ENCODE peak calls at places on chromosome 6, in four cellular contexts. H is hepatocyte, F is MM.1S, V is bronchial epithelial cell. G is an unnamed sample. For H3K27me3, the result is how much of the 10 kb centered on the place peaks cover.

GRCh38 chr6:125957845-125958244 is 1.3 kb downstream of the HINT3 start:
- DNase-seq in F (no peak), H (peak), V (peak), G (peak)

GRCh38 chr6:131443514-131443913 is 129.5 kb upstream of the ARG1 start:
- DNase-seq in F (no peak), H (no peak), V (no peak), G (no peak)

GRCh38 chr6:108960601-108961000 is 112.4 kb downstream of the ARMC2 start:
- DNase-seq in V (no peak), F (no peak), H (no peak), G (no peak)

GRCh38 chr6:14129572-14129971 is 12.0 kb downstream of the CD83 start:
- DNase-seq in V (peak), F (peak), H (peak), G (peak)

GRCh38 chr6:699319-699718 is 6.4 kb upstream of the EXOC2 start:
- DNase-seq in F (no peak), V (peak), H (no peak), G (peak)

GRCh38 chr6:33746036-33746600 is 587 bp downstream of the IP6K3 start:
- DNase-seq in H (peak), F (no peak), V (peak), G (peak)

GRCh38 chr6:69232506-69233194 is 564.2 kb downstream of the LMBRD1 start:
- DNase-seq in V (peak), F (peak), H (peak), G (peak)

GRCh38 chr6:149451361-149452061 is 33.3 kb downstream of the ZC3H12D start:
- DNase-seq in F (no peak), H (peak), V (no peak), G (peak)

GRCh38 chr6:166097914-166098522 is 69.6 kb downstream of the TBXT start:
- DNase-seq in F (peak), H (peak), V (peak), G (peak)

GRCh38 chr6:41073203-41073967 is 611 bp downstream of the NFYA start:
- DNase-seq in H (peak), F (peak), V (peak), G (peak)
- TF ChIP-seq CTCF in H (peak), F (peak), V (peak), G (peak)

DNA sequence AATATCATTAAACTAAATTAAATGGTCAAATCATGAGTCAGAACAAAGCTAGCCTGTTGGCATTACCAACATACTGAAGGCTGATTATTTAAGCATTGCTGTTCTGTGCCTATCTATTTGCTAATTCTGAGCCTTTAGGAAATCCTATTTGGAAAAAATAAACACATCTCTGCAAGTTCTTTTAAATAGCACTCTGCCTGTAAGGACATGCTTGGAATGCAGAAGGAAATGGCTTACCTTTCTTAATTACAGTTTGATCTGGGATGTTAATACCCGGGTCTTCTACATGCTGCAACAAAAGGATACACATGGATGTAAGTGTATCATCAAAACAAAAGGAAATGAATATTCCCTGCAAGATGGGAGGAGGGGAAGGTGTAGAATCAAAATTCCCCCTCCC is 8.3 kb downstream of the TFAP2A start:
- DNase-seq in F (no peak), H (no peak), V (peak), G (no peak)
- H3K27me3 ChIP-seq in F (under half), H (half or more), V (under half), G (half or more)

GRCh38 chr6:98832282-98833100 is 1.9 kb upstream of the POU3F2 start:
- DNase-seq in H (peak), F (no peak), V (peak), G (peak)

GRCh38 chr6:98831057-98832031 is 3.0 kb upstream of the POU3F2 start:
- DNase-seq in H (no peak), F (no peak), V (no peak), G (peak)

GRCh38 chr6:98834060-98835031 is at the start of gene POU3F2:
- DNase-seq in H (peak), V (peak), F (peak), G (peak)

GRCh38 chr6:98835149-98836024 is 1.0 kb downstream of the POU3F2 start:
- DNase-seq in H (peak), F (peak), V (no peak), G (peak)

DNA sequence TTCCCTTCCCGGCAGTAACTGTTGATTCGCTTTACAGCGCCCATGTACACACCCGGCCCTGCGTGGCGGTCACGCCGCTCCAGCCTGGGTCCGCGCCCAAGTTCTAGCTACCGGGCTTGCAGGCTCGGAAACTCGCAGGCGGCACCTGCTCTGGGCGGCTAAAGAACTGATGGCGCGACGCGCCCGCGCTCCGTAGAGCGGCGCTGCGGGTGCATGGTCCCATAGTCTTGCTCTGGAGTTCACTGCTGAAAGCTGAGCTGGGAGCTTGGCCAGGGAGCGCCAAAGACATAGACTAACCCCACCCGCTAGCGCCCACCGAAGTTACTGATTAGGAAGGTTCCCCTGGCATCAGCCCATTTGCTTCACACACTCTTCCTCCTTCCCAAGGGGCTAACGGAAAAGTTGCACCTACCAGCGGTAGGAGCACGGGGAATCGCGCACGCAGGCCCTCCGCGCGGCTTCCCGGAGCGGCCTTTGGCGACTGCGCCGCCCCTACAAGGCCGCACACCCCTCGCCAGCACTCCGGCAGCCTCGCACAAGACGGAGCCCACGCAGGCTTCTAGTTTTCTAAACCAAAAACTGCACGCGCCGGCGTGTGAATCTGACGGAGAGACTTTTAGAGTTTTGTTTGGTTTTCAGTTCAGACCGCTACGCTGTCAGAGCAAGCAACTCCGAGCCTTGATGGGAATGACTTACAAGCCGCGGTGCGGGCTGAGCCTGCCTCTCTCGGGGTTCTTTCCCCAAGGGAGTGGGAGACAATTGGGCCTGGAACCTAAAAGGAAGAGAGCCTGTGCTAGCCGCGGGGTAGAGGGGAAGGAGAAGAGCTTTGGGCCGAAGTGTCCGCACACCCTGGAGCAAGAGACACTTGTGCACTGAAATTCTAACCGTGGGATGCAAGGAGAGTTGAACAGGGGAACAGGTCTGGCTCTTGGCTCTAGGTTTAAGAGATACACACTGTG is 994 bp upstream of the POU3F2 start:
- DNase-seq in H (peak), F (peak), V (no peak), G (peak)
- TF ChIP-seq CTCF in H (no peak), F (no peak), V (no peak), G (no peak)

GRCh38 chr6:12715437-12715836 is 1.1 kb upstream of the PHACTR1 start:
- DNase-seq in V (peak), H (no peak), F (no peak), G (no peak)
- H3K27me3 ChIP-seq in V (under half), H (under half), F (under half), G (under half)

GRCh38 chr6:146901940-146902816 is 302.0 kb upstream of the STXBP5 start:
- DNase-seq in H (no peak), F (no peak), V (peak), G (no peak)
- TF ChIP-seq CTCF in H (peak), F (no peak), V (peak), G (peak)